ENCODE peak calls at places on chromosomes 11 and 22, in nine cellular contexts. One of them, this sample, is unnamed.

GRCh38 chr11:35289821-35290220 is 129.5 kb downstream of the SLC1A2 start:
- DNase-seq in CD4-positive, alpha-beta T cell: no peak
- DNase-seq in ascending aorta: no peak
- DNase-seq in tibial artery: no peak
- DNase-seq in pancreas: no peak
- DNase-seq in RWPE1: no peak
- DNase-seq in B cell: no peak
- DNase-seq in GM10248: no peak
- DNase-seq in left ventricle myocardium inferior: no peak
- DNase-seq in this sample: no peak

GRCh38 chr11:3970101-3970500 is 114.6 kb downstream of the STIM1 start:
- DNase-seq in CD4-positive, alpha-beta T cell: no peak
- DNase-seq in ascending aorta: no peak
- DNase-seq in tibial artery: no peak
- DNase-seq in pancreas: no peak
- DNase-seq in RWPE1: no peak
- DNase-seq in B cell: no peak
- DNase-seq in GM10248: no peak
- DNase-seq in left ventricle myocardium inferior: no peak
- DNase-seq in this sample: no peak

GRCh38 chr11:93541884-93542752 is 1.1 kb downstream of the SMCO4 start:
- DNase-seq in CD4-positive, alpha-beta T cell: peak
- DNase-seq in ascending aorta: peak
- DNase-seq in tibial artery: peak
- DNase-seq in pancreas: peak
- DNase-seq in RWPE1: no peak
- DNase-seq in B cell: peak
- DNase-seq in GM10248: peak
- DNase-seq in left ventricle myocardium inferior: peak
- DNase-seq in this sample: no peak

GRCh38 chr11:43638717-43639116 is 41.8 kb upstream of the HSD17B12 start:
- DNase-seq in CD4-positive, alpha-beta T cell: no peak
- DNase-seq in ascending aorta: no peak
- DNase-seq in tibial artery: no peak
- DNase-seq in pancreas: no peak
- DNase-seq in RWPE1: no peak
- DNase-seq in B cell: no peak
- DNase-seq in GM10248: no peak
- DNase-seq in left ventricle myocardium inferior: no peak
- DNase-seq in this sample: no peak

GRCh38 chr11:12863605-12864121 is 145.5 kb upstream of the RASSF10 start:
- DNase-seq in CD4-positive, alpha-beta T cell: no peak
- DNase-seq in ascending aorta: no peak
- DNase-seq in tibial artery: peak
- DNase-seq in pancreas: no peak
- DNase-seq in RWPE1: no peak
- DNase-seq in B cell: no peak
- DNase-seq in GM10248: no peak
- DNase-seq in left ventricle myocardium inferior: no peak
- DNase-seq in this sample: no peak

GRCh38 chr22:48517039-48518030 is 1310.3 kb downstream of the BRD1 start:
- DNase-seq in CD4-positive, alpha-beta T cell: no peak
- DNase-seq in ascending aorta: no peak
- DNase-seq in tibial artery: no peak
- DNase-seq in pancreas: no peak
- DNase-seq in RWPE1: no peak
- DNase-seq in B cell: no peak
- DNase-seq in GM10248: no peak
- DNase-seq in left ventricle myocardium inferior: no peak
- DNase-seq in this sample: no peak

GRCh38 chr22:25563757-25564319 is 637 bp upstream of the GRK3 start:
- DNase-seq in CD4-positive, alpha-beta T cell: no peak
- DNase-seq in ascending aorta: peak
- DNase-seq in tibial artery: no peak
- DNase-seq in pancreas: no peak
- DNase-seq in RWPE1: no peak
- DNase-seq in B cell: peak
- DNase-seq in GM10248: no peak
- DNase-seq in left ventricle myocardium inferior: no peak
- DNase-seq in this sample: no peak

GRCh38 chr22:22352376-22352999 is 107.9 kb downstream of the VPREB1 start:
- DNase-seq in CD4-positive, alpha-beta T cell: no peak
- DNase-seq in ascending aorta: no peak
- DNase-seq in tibial artery: no peak
- DNase-seq in pancreas: no peak
- DNase-seq in RWPE1: no peak
- DNase-seq in B cell: no peak
- DNase-seq in GM10248: no peak
- DNase-seq in left ventricle myocardium inferior: no peak
- DNase-seq in this sample: no peak

GRCh38 chr11:113667801-113668200 is 38.3 kb downstream of the TMPRSS5 start:
- DNase-seq in CD4-positive, alpha-beta T cell: no peak
- DNase-seq in ascending aorta: no peak
- DNase-seq in tibial artery: no peak
- DNase-seq in pancreas: no peak
- DNase-seq in RWPE1: no peak
- DNase-seq in B cell: no peak
- DNase-seq in GM10248: no peak
- DNase-seq in left ventricle myocardium inferior: no peak
- DNase-seq in this sample: no peak

GRCh38 chr11:75244052-75244814 is 3.7 kb downstream of the TPBGL start:
- DNase-seq in CD4-positive, alpha-beta T cell: no peak
- DNase-seq in ascending aorta: peak
- DNase-seq in tibial artery: peak
- DNase-seq in pancreas: no peak
- DNase-seq in RWPE1: no peak
- DNase-seq in B cell: no peak
- DNase-seq in GM10248: no peak
- DNase-seq in left ventricle myocardium inferior: no peak
- DNase-seq in this sample: no peak

GRCh38 chr11:34332524-34332923 is 25.3 kb downstream of the ABTB2 start:
- DNase-seq in CD4-positive, alpha-beta T cell: no peak
- DNase-seq in ascending aorta: no peak
- DNase-seq in tibial artery: no peak
- DNase-seq in pancreas: no peak
- DNase-seq in RWPE1: no peak
- DNase-seq in B cell: no peak
- DNase-seq in GM10248: no peak
- DNase-seq in left ventricle myocardium inferior: no peak
- DNase-seq in this sample: no peak

GRCh38 chr11:100515087-100515486 is 172.0 kb upstream of the ARHGAP42 start:
- DNase-seq in CD4-positive, alpha-beta T cell: no peak
- DNase-seq in ascending aorta: no peak
- DNase-seq in tibial artery: no peak
- DNase-seq in pancreas: no peak
- DNase-seq in RWPE1: peak
- DNase-seq in B cell: no peak
- DNase-seq in GM10248: no peak
- DNase-seq in left ventricle myocardium inferior: no peak
- DNase-seq in this sample: no peak

GRCh38 chr11:69301491-69302401 is 7.8 kb downstream of the MYEOV start:
- DNase-seq in CD4-positive, alpha-beta T cell: no peak
- DNase-seq in ascending aorta: peak
- DNase-seq in tibial artery: no peak
- DNase-seq in pancreas: peak
- DNase-seq in RWPE1: peak
- DNase-seq in B cell: no peak
- DNase-seq in GM10248: no peak
- DNase-seq in left ventricle myocardium inferior: no peak
- DNase-seq in this sample: no peak

GRCh38 chr11:130001491-130002351 is 914 bp downstream of the PRDM10 start:
- DNase-seq in CD4-positive, alpha-beta T cell: peak
- DNase-seq in ascending aorta: peak
- DNase-seq in tibial artery: peak
- DNase-seq in pancreas: no peak
- DNase-seq in RWPE1: peak
- DNase-seq in B cell: no peak
- DNase-seq in GM10248: peak
- DNase-seq in left ventricle myocardium inferior: peak
- DNase-seq in this sample: peak

GRCh38 chr11:130002352-130002845 is at the start of gene PRDM10:
- DNase-seq in CD4-positive, alpha-beta T cell: peak
- DNase-seq in ascending aorta: peak
- DNase-seq in tibial artery: peak
- DNase-seq in pancreas: peak
- DNase-seq in RWPE1: peak
- DNase-seq in B cell: peak
- DNase-seq in GM10248: peak
- DNase-seq in left ventricle myocardium inferior: peak
- DNase-seq in this sample: peak

GRCh38 chr11:130000552-130001176 is 2.0 kb downstream of the PRDM10 start:
- DNase-seq in CD4-positive, alpha-beta T cell: no peak
- DNase-seq in ascending aorta: no peak
- DNase-seq in tibial artery: no peak
- DNase-seq in pancreas: no peak
- DNase-seq in RWPE1: no peak
- DNase-seq in B cell: no peak
- DNase-seq in GM10248: no peak
- DNase-seq in left ventricle myocardium inferior: no peak
- DNase-seq in this sample: no peak

GRCh38 chr11:130003717-130004001 is 1.0 kb upstream of the PRDM10 start:
- DNase-seq in CD4-positive, alpha-beta T cell: no peak
- DNase-seq in ascending aorta: no peak
- DNase-seq in tibial artery: no peak
- DNase-seq in pancreas: no peak
- DNase-seq in RWPE1: no peak
- DNase-seq in B cell: no peak
- DNase-seq in GM10248: no peak
- DNase-seq in left ventricle myocardium inferior: peak
- DNase-seq in this sample: no peak

GRCh38 chr11:130002846-130003716 is 446 bp upstream of the PRDM10 start:
- DNase-seq in CD4-positive, alpha-beta T cell: peak
- DNase-seq in ascending aorta: peak
- DNase-seq in tibial artery: peak
- DNase-seq in pancreas: peak
- DNase-seq in RWPE1: peak
- DNase-seq in B cell: peak
- DNase-seq in GM10248: peak
- DNase-seq in left ventricle myocardium inferior: peak
- DNase-seq in this sample: peak
- TF ChIP-seq CTCF in CD4-positive, alpha-beta T cell: no peak
- TF ChIP-seq CTCF in ascending aorta: no peak
- TF ChIP-seq CTCF in tibial artery: no peak
- TF ChIP-seq CTCF in pancreas: no peak
- TF ChIP-seq CTCF in RWPE1: no peak
- TF ChIP-seq CTCF in B cell: no peak
- TF ChIP-seq CTCF in GM10248: no peak
- TF ChIP-seq CTCF in left ventricle myocardium inferior: no peak
- TF ChIP-seq CTCF in this sample: no peak

DNA sequence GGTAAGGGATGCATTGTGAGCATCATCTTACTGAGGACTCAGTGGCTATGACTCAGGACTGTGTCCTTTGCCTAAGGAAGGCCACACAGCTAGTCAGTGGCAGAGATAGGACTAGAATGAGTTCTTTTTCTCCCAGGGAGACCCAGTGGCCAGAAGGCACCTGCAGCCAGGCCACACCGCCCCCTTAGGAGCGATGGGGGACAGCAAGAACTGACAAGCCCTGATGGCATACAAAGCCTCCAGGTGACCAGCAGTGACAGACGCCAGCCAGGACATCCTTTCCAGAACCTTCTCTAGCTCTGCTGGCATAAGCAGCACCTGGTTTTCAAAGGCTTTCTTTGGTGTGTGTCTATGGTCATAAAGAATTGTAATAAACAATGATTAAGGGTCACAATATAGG is 240.1 kb downstream of the ST3GAL4 start:
- DNase-seq in CD4-positive, alpha-beta T cell: no peak
- DNase-seq in ascending aorta: no peak
- DNase-seq in tibial artery: no peak
- DNase-seq in pancreas: no peak
- DNase-seq in RWPE1: no peak
- DNase-seq in B cell: no peak
- DNase-seq in GM10248: no peak
- DNase-seq in left ventricle myocardium inferior: no peak
- DNase-seq in this sample: no peak
- TF ChIP-seq CTCF in CD4-positive, alpha-beta T cell: no peak
- TF ChIP-seq CTCF in ascending aorta: no peak
- TF ChIP-seq CTCF in tibial artery: no peak
- TF ChIP-seq CTCF in pancreas: no peak
- TF ChIP-seq CTCF in RWPE1: no peak
- TF ChIP-seq CTCF in B cell: no peak
- TF ChIP-seq CTCF in GM10248: no peak
- TF ChIP-seq CTCF in left ventricle myocardium inferior: no peak
- TF ChIP-seq CTCF in this sample: no peak

DNA sequence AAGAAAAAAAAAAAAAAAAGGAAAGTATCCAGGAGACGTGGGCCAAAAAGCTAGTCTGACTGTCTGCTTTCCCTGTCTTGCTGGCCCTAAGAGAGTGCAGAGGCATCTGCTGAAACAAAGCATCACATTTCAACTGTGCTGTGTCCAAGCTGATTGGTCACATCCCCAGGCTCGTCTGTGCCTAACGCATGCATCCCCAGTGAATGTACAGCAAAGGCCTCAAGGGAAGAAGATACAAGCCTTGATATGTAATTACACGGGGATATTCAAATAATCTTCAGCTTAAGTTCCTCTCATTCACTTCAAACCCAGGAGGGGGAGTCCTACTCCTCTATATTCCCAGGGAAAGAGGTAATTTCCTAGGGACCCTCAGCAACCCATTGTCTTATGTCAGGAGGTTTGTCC is 5.4 kb upstream of the SORL1 start:
- DNase-seq in CD4-positive, alpha-beta T cell: no peak
- DNase-seq in ascending aorta: no peak
- DNase-seq in tibial artery: no peak
- DNase-seq in pancreas: no peak
- DNase-seq in RWPE1: no peak
- DNase-seq in B cell: no peak
- DNase-seq in GM10248: peak
- DNase-seq in left ventricle myocardium inferior: no peak
- DNase-seq in this sample: no peak
- TF ChIP-seq CTCF in CD4-positive, alpha-beta T cell: no peak
- TF ChIP-seq CTCF in ascending aorta: no peak
- TF ChIP-seq CTCF in tibial artery: peak
- TF ChIP-seq CTCF in pancreas: no peak
- TF ChIP-seq CTCF in RWPE1: no peak
- TF ChIP-seq CTCF in B cell: no peak
- TF ChIP-seq CTCF in GM10248: peak
- TF ChIP-seq CTCF in left ventricle myocardium inferior: no peak
- TF ChIP-seq CTCF in this sample: no peak

GRCh38 chr11:16252373-16252772 is 104.0 kb downstream of the SOX6 start:
- DNase-seq in CD4-positive, alpha-beta T cell: no peak
- DNase-seq in ascending aorta: no peak
- DNase-seq in tibial artery: no peak
- DNase-seq in pancreas: no peak
- DNase-seq in RWPE1: peak
- DNase-seq in B cell: no peak
- DNase-seq in GM10248: no peak
- DNase-seq in left ventricle myocardium inferior: no peak
- DNase-seq in this sample: no peak

GRCh38 chr11:16242806-16243205 is 113.5 kb downstream of the SOX6 start:
- DNase-seq in CD4-positive, alpha-beta T cell: no peak
- DNase-seq in ascending aorta: no peak
- DNase-seq in tibial artery: no peak
- DNase-seq in pancreas: no peak
- DNase-seq in RWPE1: no peak
- DNase-seq in B cell: no peak
- DNase-seq in GM10248: no peak
- DNase-seq in left ventricle myocardium inferior: no peak
- DNase-seq in this sample: no peak

DNA sequence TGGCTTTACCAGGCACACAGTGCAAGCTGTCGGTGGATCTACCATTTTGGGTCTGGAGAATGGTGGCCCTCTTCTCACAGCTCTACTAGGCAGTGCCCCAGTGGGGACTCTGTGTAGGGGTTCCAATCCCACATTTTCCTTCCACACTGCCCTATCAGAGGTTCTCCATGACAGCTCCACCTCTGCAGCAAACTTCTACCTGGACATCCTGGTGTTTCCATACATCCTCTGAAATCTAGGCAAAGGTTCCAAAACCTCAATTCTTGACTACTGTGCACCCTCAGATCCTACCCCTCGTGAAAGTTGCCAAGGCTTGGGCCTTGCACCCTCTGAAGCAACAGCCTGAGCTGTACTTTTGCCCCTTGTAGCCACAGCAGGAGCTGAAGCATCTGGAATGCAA is 108.1 kb downstream of the SOX6 start:
- DNase-seq in CD4-positive, alpha-beta T cell: no peak
- DNase-seq in ascending aorta: no peak
- DNase-seq in tibial artery: no peak
- DNase-seq in pancreas: no peak
- DNase-seq in RWPE1: no peak
- DNase-seq in B cell: no peak
- DNase-seq in GM10248: no peak
- DNase-seq in left ventricle myocardium inferior: no peak
- DNase-seq in this sample: no peak
- TF ChIP-seq CTCF in CD4-positive, alpha-beta T cell: no peak
- TF ChIP-seq CTCF in ascending aorta: no peak
- TF ChIP-seq CTCF in tibial artery: no peak
- TF ChIP-seq CTCF in pancreas: no peak
- TF ChIP-seq CTCF in RWPE1: no peak
- TF ChIP-seq CTCF in B cell: no peak
- TF ChIP-seq CTCF in GM10248: no peak
- TF ChIP-seq CTCF in left ventricle myocardium inferior: no peak
- TF ChIP-seq CTCF in this sample: no peak

This sample was measured in mesothelial cell of epicardium.